ENCODE peak calls at places on chromosomes 2 and 18, in ten cellular contexts. E, X, C, N, H, F, O, W, D and S are unnamed samples.

GRCh38 chr2:40101076-40101688 is 322.1 kb upstream of the THUMPD2 start:
- DNase-seq in H (no peak), O (no peak), W (no peak), N (no peak), X (peak; percentile 67), C (no peak), F (no peak), D (peak; percentile 18), E (no peak), S (no peak)

GRCh38 chr2:108907822-108908716 is 81.0 kb downstream of the EDAR start:
- DNase-seq in E (no peak), D (no peak), X (no peak), H (peak; percentile 47), F (peak; percentile 66), W (no peak), C (no peak), N (no peak), O (no peak), S (no peak)

GRCh38 chr2:240216197-240216596 is 75.7 kb upstream of the OTOS start:
- DNase-seq in N (no peak), H (no peak), D (no peak), W (no peak), E (no peak), X (no peak), C (peak; percentile 37), O (peak; percentile 4), F (peak; percentile 53), S (no peak)

GRCh38 chr2:2828774-2829368 is 497.8 kb upstream of the MYT1L start:
- DNase-seq in X (no peak), C (no peak), D (no peak), H (no peak), E (no peak), N (no peak), O (no peak), W (no peak), F (no peak), S (peak; percentile 34)

GRCh38 chr2:16784652-16785051 is 119.0 kb upstream of the CYRIA start:
- DNase-seq in E (no peak), N (no peak), O (no peak), X (no peak), C (no peak), H (no peak), D (no peak), W (no peak), F (no peak), S (no peak)

GRCh38 chr2:187644991-187645390 is 90.8 kb upstream of the TFPI start:
- DNase-seq in H (no peak), C (no peak), D (no peak), O (no peak), N (no peak), F (no peak), W (no peak), E (no peak), X (no peak), S (no peak)

GRCh38 chr18:8744656-8745055 is 39.3 kb downstream of the MTCL1 start:
- DNase-seq in D (no peak), C (no peak), N (no peak), E (no peak), F (no peak), X (no peak), W (no peak), H (no peak), O (no peak), S (no peak)

GRCh38 chr2:12928706-12929291 is 212.1 kb downstream of the TRIB2 start:
- DNase-seq in X (peak; percentile 20), E (no peak), N (peak; percentile 8), D (no peak), O (no peak), W (no peak), C (no peak), F (peak; percentile 81), H (no peak), S (no peak)

GRCh38 chr2:10331033-10331701 is 28.5 kb downstream of the HPCAL1 start:
- DNase-seq in D (no peak), C (no peak), W (peak; percentile 36), F (peak; percentile 87), E (peak; percentile 60), O (peak; percentile 50), X (peak; percentile 37), N (no peak), H (peak; percentile 92), S (peak; percentile 27)

GRCh38 chr2:10329584-10329879 is 26.8 kb downstream of the HPCAL1 start:
- DNase-seq in E (no peak), O (no peak), W (no peak), C (no peak), N (no peak), D (no peak), X (no peak), F (no peak), H (no peak), S (no peak)

GRCh38 chr2:10329880-10330699 is 27.4 kb downstream of the HPCAL1 start:
- DNase-seq in O (peak; percentile 88), X (peak; percentile 38), D (no peak), H (no peak), N (no peak), F (peak; percentile 97), E (no peak), C (no peak), W (peak; percentile 65), S (no peak)

GRCh38 chr2:10331702-10332401 is 29.1 kb downstream of the HPCAL1 start:
- DNase-seq in D (no peak), W (no peak), O (no peak), N (no peak), C (peak; percentile 27), X (no peak), E (no peak), H (no peak), F (no peak), S (no peak)

DNA sequence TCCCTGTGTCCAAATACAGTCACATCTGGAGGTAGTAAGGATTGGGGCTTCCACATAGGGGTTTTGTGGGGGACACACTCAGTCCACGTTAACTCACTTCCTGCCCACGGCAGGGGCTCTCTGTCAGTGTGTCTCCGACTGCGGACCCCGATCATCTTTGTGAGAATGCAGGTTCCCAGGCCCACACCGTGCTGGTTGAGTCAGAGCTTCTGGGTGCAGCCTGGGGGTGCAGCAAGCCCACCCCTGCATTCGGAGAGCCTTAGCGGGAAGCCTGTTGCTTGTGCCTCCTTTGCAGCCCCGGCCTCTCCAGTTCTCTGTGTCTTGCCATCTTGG is 28.0 kb downstream of the HPCAL1 start:
- DNase-seq in N (no peak), O (no peak), F (no peak), X (no peak), D (no peak), H (no peak), C (no peak), W (no peak), E (no peak), S (no peak)
- H3K4me1 ChIP-seq in N (no peaks in the 10 kb centered on the region), O (peaks cover 51% of the 10 kb centered on the region), F (peaks cover 50% of the 10 kb centered on the region), X (peaks cover 3% of the 10 kb centered on the region), D (peaks cover 19% of the 10 kb centered on the region), H (peaks cover 74% of the 10 kb centered on the region), C (no peaks in the 10 kb centered on the region), W (peaks cover 84% of the 10 kb centered on the region), E (peaks cover 55% of the 10 kb centered on the region), S (peaks cover 17% of the 10 kb centered on the region)

GRCh38 chr2:20674309-20674965 is 7.5 kb downstream of the GDF7 start:
- DNase-seq in E (no peak), W (no peak), H (no peak), F (peak; percentile 56), X (no peak), C (no peak), O (no peak), N (no peak), D (no peak), S (no peak)

GRCh38 chr2:20675701-20676352 is 8.9 kb downstream of the GDF7 start:
- DNase-seq in F (peak; percentile 79), X (no peak), O (no peak), N (no peak), D (peak; percentile 86), W (no peak), H (no peak), C (no peak), E (no peak), S (no peak)

GRCh38 chr2:20674974-20675679 is 8.2 kb downstream of the GDF7 start:
- DNase-seq in N (no peak), X (peak; percentile 81), F (peak; percentile 99), D (no peak), E (no peak), O (peak; percentile 87), C (no peak), H (no peak), W (no peak), S (peak; percentile 90)

GRCh38 chr2:20677301-20678176 is 10.6 kb downstream of the GDF7 start:
- DNase-seq in F (no peak), C (no peak), W (no peak), X (no peak), D (peak; percentile 61), N (no peak), O (no peak), H (no peak), E (no peak), S (no peak)

DNA sequence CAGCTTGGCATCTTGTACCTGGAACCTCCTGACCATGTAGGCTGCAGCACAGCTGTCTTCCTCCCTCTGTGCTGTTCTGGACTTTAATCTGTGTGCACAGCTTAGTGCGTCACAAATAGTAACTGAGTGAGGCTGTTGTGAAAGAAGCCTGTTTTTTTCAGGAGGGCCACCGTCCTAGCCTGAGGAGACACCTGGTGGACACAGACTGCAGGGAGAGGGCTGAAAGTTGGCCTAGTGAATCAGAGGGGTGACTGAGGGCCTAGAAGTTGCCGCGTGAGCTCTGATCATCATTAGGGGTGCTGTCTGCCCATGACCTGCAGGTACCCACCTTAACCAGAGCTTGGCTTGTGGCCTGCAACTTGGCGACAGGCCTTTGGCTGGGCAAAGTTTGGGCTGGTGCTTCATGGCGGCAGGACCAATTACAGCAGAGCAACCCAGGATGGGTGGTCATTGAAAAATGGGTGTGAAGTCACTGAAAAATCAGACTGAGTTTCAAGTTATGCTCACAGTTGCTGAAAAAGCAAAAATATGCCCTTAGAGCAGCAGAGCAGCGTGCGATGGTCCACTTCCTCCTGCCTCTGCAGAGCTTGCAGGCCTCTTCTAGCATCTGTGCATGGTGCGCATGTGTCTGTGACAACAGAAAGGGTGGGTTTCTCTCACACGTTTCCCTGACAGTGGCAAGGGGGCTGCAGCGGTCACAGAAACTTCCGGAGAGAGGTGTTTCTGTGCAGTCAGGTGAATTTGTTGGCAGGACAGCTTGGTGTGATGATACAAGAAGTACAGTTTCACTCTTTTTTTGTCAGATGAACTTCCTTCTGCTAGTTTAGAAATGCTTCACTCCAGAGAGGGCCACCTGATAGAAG is 9.6 kb downstream of the GDF7 start:
- DNase-seq in O (no peak), H (no peak), D (peak; percentile 84), C (no peak), F (no peak), W (no peak), E (no peak), N (no peak), X (no peak), S (no peak)
- TF ChIP-seq CTCF in O (no peak), H (no peak), D (peak; percentile 69), C (no peak), F (no peak), W (peak; percentile 25), E (no peak), N (peak; percentile 4), X (no peak), S (no peak)

GRCh38 chr2:160362521-160362920 is 131.1 kb downstream of the RBMS1 start:
- DNase-seq in H (no peak), D (no peak), W (no peak), F (no peak), C (no peak), O (no peak), E (no peak), X (no peak), N (no peak), S (no peak)
- H3K4me1 ChIP-seq in H (peaks cover 51% of the 10 kb centered on the region), D (peaks cover 31% of the 10 kb centered on the region), W (peaks cover 98% of the 10 kb centered on the region), F (peaks cover 46% of the 10 kb centered on the region), C (no peaks in the 10 kb centered on the region), O (peaks cover 55% of the 10 kb centered on the region), E (peaks cover 10% of the 10 kb centered on the region), X (peaks cover 9% of the 10 kb centered on the region), N (peaks cover 11% of the 10 kb centered on the region), S (peaks cover 27% of the 10 kb centered on the region)

GRCh38 chr2:95076705-95077520 is 44.7 kb downstream of the MRPS5 start:
- DNase-seq in X (peak; percentile 36), N (peak; percentile 67), W (peak; percentile 79), E (peak; percentile 90), O (peak; percentile 67), D (peak; percentile 74), F (peak; percentile 87), H (peak; percentile 96), C (peak; percentile 80), S (peak; percentile 85)
- TF ChIP-seq CTCF in X (peak; percentile 90), N (peak; percentile 95), W (peak; percentile 91), E (peak; percentile 32), O (peak; percentile 64), D (peak; percentile 83), F (peak; percentile 73), H (peak; percentile 80), C (no peak), S (peak; percentile 90)